ENCODE peak calls at places on chromosome 22, in four cellular contexts. C is CD4-positive, alpha-beta T cell; Z is Calu3; U is osteocyte. P is an unnamed sample.

GRCh38 chr22:28183078-28183870 is 264.2 kb upstream of the PITPNB start:
- DNase-seq in C (no peak), Z (no peak), U (no peak), P (no peak)

GRCh38 chr22:42076764-42077485 is 2.6 kb upstream of the SMDT1 start:
- DNase-seq in C (no peak), Z (no peak), U (no peak), P (no peak)

GRCh38 chr22:21028277-21029251 is 3.8 kb downstream of the SLC7A4 start:
- DNase-seq in C (no peak), Z (no peak), U (no peak), P (no peak)

GRCh38 chr22:31626427-31627150 is 35.4 kb downstream of the PISD start:
- DNase-seq in C (no peak), Z (no peak), U (no peak), P (no peak)

GRCh38 chr22:42412744-42413220 is 19.4 kb downstream of the NFAM1 start:
- DNase-seq in C (no peak), Z (no peak), U (no peak), P (no peak)

GRCh38 chr22:20632082-20632481 is 124.7 kb downstream of the MED15 start:
- DNase-seq in C (no peak), Z (no peak), U (no peak), P (no peak)

GRCh38 chr22:25700996-25701815 is 40.8 kb upstream of the MYO18B start:
- DNase-seq in C (no peak), Z (no peak), U (no peak), P (no peak)

GRCh38 chr22:28021116-28021997 is 102.3 kb upstream of the PITPNB start:
- DNase-seq in C (no peak), Z (no peak), U (peak), P (no peak)

GRCh38 chr22:41949297-41949965 is 2.5 kb upstream of the CENPM start:
- DNase-seq in C (no peak), Z (no peak), U (no peak), P (peak)

GRCh38 chr22:49049691-49050090 is 778.0 kb downstream of the BRD1 start:
- DNase-seq in C (no peak), Z (no peak), U (no peak), P (no peak)

GRCh38 chr22:43310311-43310710 is 32.9 kb downstream of the SCUBE1 start:
- DNase-seq in C (no peak), Z (no peak), U (no peak), P (no peak)

GRCh38 chr22:50296658-50297490 is 10.6 kb downstream of the PLXNB2 start:
- DNase-seq in C (no peak), Z (no peak), U (no peak), P (no peak)

GRCh38 chr22:50530857-50531545 is 1.2 kb upstream of the TYMP start:
- DNase-seq in C (peak), Z (peak), U (peak), P (peak)

GRCh38 chr22:25202290-25202921 is 2.7 kb downstream of the CRYBB3 start:
- DNase-seq in C (peak), Z (peak), U (peak), P (peak)

GRCh38 chr22:25062378-25063095 is 110.0 kb downstream of the KIAA1671 start:
- DNase-seq in C (peak), Z (no peak), U (no peak), P (no peak)

GRCh38 chr22:42026705-42027104 is 28.1 kb downstream of the WBP2NL start:
- DNase-seq in C (no peak), Z (no peak), U (no peak), P (no peak)

GRCh38 chr22:48700566-48701295 is 1126.9 kb downstream of the BRD1 start:
- DNase-seq in C (no peak), Z (no peak), U (no peak), P (no peak)

GRCh38 chr22:45009881-45010531 is at the start of gene PHF21B:
- DNase-seq in C (no peak), Z (peak), U (no peak), P (no peak)

GRCh38 chr22:20180245-20180630 is 29.4 kb upstream of the CCDC188 start:
- DNase-seq in C (no peak), Z (peak), U (no peak), P (no peak)

GRCh38 chr22:26835929-26836528 is 178.6 kb downstream of the MIAT start:
- DNase-seq in C (peak), Z (peak), U (no peak), P (no peak)

GRCh38 chr22:49084203-49084602 is 743.5 kb downstream of the BRD1 start:
- DNase-seq in C (no peak), Z (no peak), U (no peak), P (no peak)

GRCh38 chr22:32534252-32535215 is 59.9 kb downstream of the FBXO7 start:
- DNase-seq in C (no peak), Z (peak), U (no peak), P (no peak)

GRCh38 chr22:23862103-23862502 is 4.4 kb downstream of the SLC2A11 start:
- DNase-seq in C (no peak), Z (peak), U (no peak), P (no peak)
- TF ChIP-seq CTCF in C (peak), Z (peak), U (peak), P (no peak)

DNA sequence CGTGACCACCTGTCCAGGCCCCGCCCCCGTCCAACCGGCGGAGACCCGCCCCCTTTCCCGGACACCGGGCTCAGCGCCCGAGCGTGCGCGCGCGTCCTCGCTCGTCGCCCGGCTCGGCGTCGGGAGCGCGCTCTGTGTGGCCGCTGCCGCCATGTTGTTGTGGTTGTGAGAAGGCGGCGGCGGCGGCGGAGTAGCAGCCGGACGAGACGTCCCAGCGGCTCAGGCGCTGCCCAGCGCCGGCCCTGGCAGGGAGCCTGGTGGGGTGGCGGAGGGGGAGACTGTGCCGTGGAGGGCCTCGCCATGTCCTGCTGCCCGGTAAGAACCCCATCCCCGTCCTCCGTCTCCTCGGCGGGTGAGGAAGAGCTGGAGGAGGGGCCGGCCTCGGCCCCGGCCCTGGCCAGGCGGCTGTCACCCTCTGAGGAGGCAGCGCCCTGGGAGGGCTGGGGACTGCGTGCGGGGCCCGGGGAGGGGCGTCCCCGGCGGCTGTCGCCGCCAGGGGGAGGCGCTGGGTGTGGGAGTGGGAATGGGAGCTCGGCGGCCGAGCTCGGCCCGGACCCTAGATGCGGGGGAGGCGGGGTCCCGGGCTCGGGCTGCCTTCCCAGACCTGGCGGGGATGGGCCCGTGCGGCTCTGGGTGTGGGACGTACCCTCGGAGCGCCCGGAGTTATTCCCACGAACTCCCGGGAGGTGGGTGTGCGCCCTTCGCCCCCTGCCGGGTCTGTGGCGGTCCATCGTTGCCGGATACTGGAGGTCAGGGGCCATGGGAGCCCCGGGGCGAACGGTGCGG is at the start of gene MTMR3:
- DNase-seq in C (peak), Z (peak), U (peak), P (peak)
- TF ChIP-seq CTCF in C (peak), Z (peak), U (peak), P (no peak)

DNA sequence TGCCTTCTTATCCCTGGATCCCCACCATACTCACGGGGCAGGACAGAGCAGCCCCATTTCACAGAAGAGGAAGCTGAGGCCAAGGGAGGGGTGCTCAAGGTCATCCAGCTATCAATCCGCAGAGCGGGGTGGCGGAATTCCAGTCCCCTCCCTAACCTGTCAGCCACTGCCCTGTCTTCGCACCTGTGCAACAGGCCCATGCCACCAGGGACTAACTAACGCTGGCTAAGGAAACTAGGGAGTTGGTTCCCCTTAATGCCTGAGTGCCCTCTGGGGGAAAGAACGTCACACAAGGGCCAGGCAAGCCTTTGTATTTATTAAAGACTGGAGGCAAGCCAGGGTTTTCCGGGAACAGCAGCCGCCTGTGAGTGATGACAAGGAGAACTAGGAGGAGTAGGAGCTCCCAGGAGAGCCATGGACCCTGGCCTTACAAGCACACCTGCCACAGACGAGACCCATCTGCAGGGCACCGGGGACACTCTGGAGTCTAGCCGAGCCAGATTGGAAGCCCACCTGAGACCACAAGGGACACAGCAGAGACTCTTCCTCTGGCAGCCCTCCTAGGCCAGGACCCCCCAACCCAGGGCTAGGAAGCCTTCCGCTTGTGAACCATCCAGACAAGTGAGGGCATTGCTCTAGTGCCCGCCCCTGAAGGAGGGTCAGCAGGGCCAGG is 64.4 kb downstream of the MYH9 start:
- DNase-seq in C (no peak), Z (no peak), U (no peak), P (no peak)
- TF ChIP-seq CTCF in C (no peak), Z (no peak), U (no peak), P (no peak)

GRCh38 chr22:38072322-38073149 is 11.4 kb downstream of the SLC16A8 start:
- DNase-seq in C (no peak), Z (no peak), U (no peak), P (no peak)

GRCh38 chr22:38073150-38074130 is 10.5 kb downstream of the SLC16A8 start:
- DNase-seq in C (no peak), Z (no peak), U (no peak), P (no peak)

GRCh38 chr22:38075105-38075825 is 8.7 kb downstream of the SLC16A8 start:
- DNase-seq in C (no peak), Z (no peak), U (no peak), P (no peak)

GRCh38 chr22:38075961-38076360 is 8.0 kb downstream of the SLC16A8 start:
- DNase-seq in C (no peak), Z (no peak), U (no peak), P (no peak)

GRCh38 chr22:38074181-38075104 is 9.5 kb downstream of the SLC16A8 start:
- DNase-seq in C (no peak), Z (no peak), U (no peak), P (no peak)
- TF ChIP-seq CTCF in C (no peak), Z (no peak), U (peak), P (no peak)

GRCh38 chr22:22348815-22349454 is 104.3 kb downstream of the VPREB1 start:
- DNase-seq in C (no peak), Z (no peak), U (no peak), P (no peak)

GRCh38 chr22:22345781-22346180 is 101.2 kb downstream of the VPREB1 start:
- DNase-seq in C (no peak), Z (no peak), U (no peak), P (no peak)

GRCh38 chr22:22346401-22347107 is 102.0 kb downstream of the VPREB1 start:
- DNase-seq in C (no peak), Z (no peak), U (no peak), P (no peak)

GRCh38 chr22:22349455-22349836 is 104.9 kb downstream of the VPREB1 start:
- DNase-seq in C (no peak), Z (no peak), U (no peak), P (no peak)

DNA sequence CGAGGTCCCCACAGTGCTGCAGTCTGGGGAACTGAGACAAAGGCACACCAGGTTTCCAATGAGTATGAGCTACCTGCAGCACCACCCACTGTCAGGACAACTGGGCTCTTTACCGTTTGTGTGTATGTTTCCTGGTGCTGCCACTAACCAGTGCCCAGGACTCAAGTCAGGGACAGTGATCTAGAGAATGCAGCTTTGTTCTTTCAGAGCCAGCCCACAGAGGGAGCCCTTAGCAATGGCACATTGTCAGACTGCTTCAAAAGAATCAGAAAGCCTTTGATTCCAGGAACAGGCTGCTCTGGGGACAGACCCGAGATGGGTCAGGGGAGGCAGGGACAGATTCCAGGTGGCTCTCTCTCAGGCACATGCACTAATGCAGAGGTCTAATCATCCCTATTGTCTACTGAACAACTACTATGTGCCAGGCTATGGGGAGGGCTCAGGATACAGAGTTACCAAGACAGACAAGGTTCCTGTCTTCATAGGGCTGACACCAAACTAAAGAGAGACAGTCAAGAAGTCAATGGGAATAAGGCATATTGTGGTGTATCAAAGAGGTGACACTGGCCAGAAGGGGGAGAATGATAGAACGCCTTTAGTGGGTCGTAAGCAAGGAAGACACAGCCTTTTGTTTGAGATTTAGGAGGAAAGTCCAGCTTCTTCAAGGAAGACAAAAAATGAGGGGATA is 103.7 kb downstream of the VPREB1 start:
- DNase-seq in C (no peak), Z (peak), U (no peak), P (no peak)
- TF ChIP-seq CTCF in C (no peak), Z (no peak), U (peak), P (no peak)

DNA sequence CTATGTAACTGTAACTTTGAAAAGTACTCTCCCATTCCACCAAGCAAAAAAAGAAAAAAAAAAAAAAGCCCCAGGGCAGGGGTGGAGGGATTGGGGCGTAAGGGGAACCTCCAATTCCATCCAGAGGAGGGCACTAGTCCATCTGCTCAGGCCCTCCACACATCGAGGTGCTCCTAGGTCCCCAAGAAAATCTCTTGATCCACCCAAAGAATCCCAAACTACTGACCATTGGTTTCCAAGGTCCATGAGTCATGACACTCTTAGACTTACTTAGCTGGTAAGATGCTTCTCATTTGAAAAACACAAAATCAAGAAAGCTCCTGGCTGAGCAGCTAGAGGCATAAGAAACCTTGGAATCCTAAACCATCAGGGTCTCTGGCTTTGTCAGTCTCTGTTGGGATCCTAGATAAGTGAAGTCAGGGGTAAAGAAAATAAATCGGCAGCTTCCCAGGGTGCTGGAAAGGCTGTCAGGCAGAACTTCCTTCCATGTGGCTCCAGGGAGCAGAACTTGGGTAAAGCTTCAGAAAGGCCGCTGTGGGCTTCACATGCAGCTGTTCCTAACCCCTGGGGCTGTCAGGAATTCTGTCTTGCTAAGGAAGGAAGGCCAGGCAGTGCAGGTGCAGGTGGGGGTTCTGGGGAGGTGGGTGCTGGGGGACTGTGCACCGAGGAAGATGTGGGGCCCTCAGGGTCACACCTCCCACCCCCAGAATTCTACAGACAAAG is 49.4 kb upstream of the ADA2 start:
- DNase-seq in C (no peak), Z (no peak), U (no peak), P (no peak)
- TF ChIP-seq CTCF in C (no peak), Z (no peak), U (no peak), P (no peak)

DNA sequence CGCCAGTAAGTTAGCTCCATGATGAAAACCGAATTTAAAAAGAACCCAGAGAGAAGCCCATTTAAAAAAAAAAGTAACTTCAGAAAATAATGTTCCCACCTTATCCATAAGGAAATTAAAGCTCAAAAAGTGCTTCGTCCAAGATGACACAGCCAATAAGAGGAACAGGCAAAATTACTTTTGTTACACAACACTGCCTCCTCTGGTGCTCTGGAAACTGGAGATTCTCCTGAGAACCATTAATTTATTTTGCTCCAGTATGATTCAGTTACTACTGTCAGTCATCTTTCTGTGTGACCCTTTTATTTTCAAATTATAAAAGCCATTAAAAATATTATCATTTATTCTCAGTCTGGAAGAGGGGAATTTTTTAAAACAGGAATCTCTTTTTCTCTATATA is 2.0 kb downstream of the IFT27 start:
- DNase-seq in C (no peak), Z (no peak), U (no peak), P (no peak)
- TF ChIP-seq CTCF in C (no peak), Z (no peak), U (peak), P (no peak)

GRCh38 chr22:29316429-29316828 is 932 bp upstream of the RASL10A start:
- DNase-seq in C (no peak), Z (no peak), U (no peak), P (no peak)

GRCh38 chr22:29325356-29325755 is 9.9 kb upstream of the RASL10A start:
- DNase-seq in C (no peak), Z (no peak), U (no peak), P (no peak)

GRCh38 chr22:29315286-29316195 is at the start of gene RASL10A:
- DNase-seq in C (no peak), Z (no peak), U (no peak), P (no peak)

GRCh38 chr22:29319072-29319471 is 3.6 kb upstream of the RASL10A start:
- DNase-seq in C (no peak), Z (no peak), U (no peak), P (no peak)

DNA sequence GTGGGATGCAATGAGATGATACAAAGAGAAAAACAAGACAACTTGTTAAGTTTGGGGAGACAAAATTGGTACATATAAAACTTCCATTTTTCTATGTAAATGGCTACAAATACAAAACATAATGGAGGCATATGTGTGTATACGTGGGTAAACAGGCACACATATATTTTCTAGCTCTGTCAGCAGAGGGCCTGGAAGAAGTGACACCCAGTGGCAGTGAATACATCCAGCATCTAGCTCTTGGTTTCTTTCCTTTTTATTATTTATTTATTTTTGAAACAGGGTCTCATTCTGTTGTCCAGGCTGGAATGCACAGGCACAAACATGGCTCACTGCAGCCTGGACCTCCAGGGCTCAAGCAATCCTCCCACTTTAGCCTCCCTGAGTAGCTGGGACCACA is 5.0 kb upstream of the RASL10A start:
- DNase-seq in C (no peak), Z (no peak), U (no peak), P (no peak)
- TF ChIP-seq CTCF in C (no peak), Z (no peak), U (peak), P (no peak)

P was measured in activated B cell treated with CpG ODN at 0.5 μM for 24 hours.